ENCODE peak calls at places on chromosomes 1 and 21, in nine cellular contexts. F is GM12891, B is ovary, N is adrenal gland, Y is lower leg skin, V is IMR-90, U is endothelial cell of umbilical vein, A is tibial nerve, M is transverse colon. R is an unnamed sample.

GRCh38 chr1:103783944-103784377 is 34.3 kb downstream of the AMY1C start:
- DNase-seq in F (no peak), B (no peak), N (no peak), Y (no peak), V (no peak), U (no peak), A (no peak), M (no peak), R (no peak)

GRCh38 chr1:209601809-209602657 is 18.5 kb downstream of the CAMK1G start:
- DNase-seq in F (no peak), B (peak), N (peak), Y (no peak), V (peak), U (peak), A (no peak), M (peak), R (no peak)

GRCh38 chr1:13748610-13749505 is 48.9 kb downstream of the PRDM2 start:
- DNase-seq in F (peak), B (peak), N (peak), Y (peak), V (peak), U (peak), A (peak), M (peak), R (peak)

GRCh38 chr1:14438127-14438769 is 160.2 kb upstream of the KAZN start:
- DNase-seq in F (no peak), B (no peak), N (no peak), Y (no peak), V (no peak), U (no peak), A (no peak), M (no peak), R (no peak)

GRCh38 chr21:44507673-44508425 is 32.1 kb downstream of the KRTAP10-1 start:
- DNase-seq in F (no peak), B (no peak), N (no peak), Y (no peak), V (no peak), U (no peak), A (no peak), M (no peak), R (no peak)

GRCh38 chr1:171715813-171716251 is 26.0 kb downstream of the VAMP4 start:
- DNase-seq in F (no peak), B (no peak), N (no peak), Y (no peak), V (peak), U (peak), A (no peak), M (no peak), R (no peak)

GRCh38 chr1:167056529-167057296 is 33.5 kb downstream of the GPA33 start:
- DNase-seq in F (no peak), B (no peak), N (no peak), Y (no peak), V (no peak), U (no peak), A (no peak), M (no peak), R (no peak)

GRCh38 chr21:44958471-44959191 is 18.8 kb downstream of the SLX9 start:
- DNase-seq in F (no peak), B (peak), N (peak), Y (peak), V (peak), U (peak), A (peak), M (peak), R (peak)

GRCh38 chr1:115052454-115053083 is 22.9 kb downstream of the TSHB start:
- DNase-seq in F (peak), B (no peak), N (peak), Y (peak), V (peak), U (peak), A (no peak), M (peak), R (no peak)

GRCh38 chr1:21324368-21325137 is 34.3 kb upstream of the ECE1 start:
- DNase-seq in F (peak), B (peak), N (peak), Y (peak), V (peak), U (peak), A (peak), M (peak), R (peak)

GRCh38 chr1:220186752-220187151 is 85.5 kb downstream of the RAB3GAP2 start:
- DNase-seq in F (no peak), B (no peak), N (no peak), Y (no peak), V (no peak), U (no peak), A (no peak), M (no peak), R (no peak)

GRCh38 chr1:40878906-40879305 is 16.7 kb upstream of the CITED4 start:
- DNase-seq in F (no peak), B (no peak), N (no peak), Y (no peak), V (no peak), U (no peak), A (no peak), M (no peak), R (no peak)

GRCh38 chr1:40879487-40880175 is 17.5 kb upstream of the CITED4 start:
- DNase-seq in F (no peak), B (no peak), N (no peak), Y (no peak), V (no peak), U (no peak), A (no peak), M (no peak), R (no peak)

GRCh38 chr1:40876891-40877290 is 14.7 kb upstream of the CITED4 start:
- DNase-seq in F (no peak), B (no peak), N (no peak), Y (no peak), V (peak), U (no peak), A (no peak), M (no peak), R (no peak)

GRCh38 chr1:40876436-40876761 is 14.2 kb upstream of the CITED4 start:
- DNase-seq in F (no peak), B (no peak), N (no peak), Y (no peak), V (no peak), U (no peak), A (no peak), M (no peak), R (no peak)

DNA sequence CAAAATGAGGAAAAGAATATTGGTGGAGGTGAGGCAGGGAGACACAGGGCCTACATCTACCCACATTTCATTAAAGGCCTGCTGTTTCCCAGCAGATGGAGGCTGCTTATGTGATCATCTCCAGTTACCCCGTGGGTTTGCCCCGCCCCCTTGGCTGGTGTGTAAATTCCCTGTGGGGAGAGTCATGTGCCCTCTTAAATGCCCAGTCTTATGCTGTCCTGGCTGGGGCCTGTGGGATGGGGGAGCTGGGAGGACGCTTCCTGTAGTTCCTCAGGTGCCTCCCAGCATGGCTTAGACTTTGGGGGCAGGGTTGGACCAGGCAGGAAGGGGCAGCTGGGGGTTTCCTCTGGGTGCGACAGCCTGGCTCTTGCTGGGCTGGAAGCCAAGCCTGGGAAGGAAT is 15.5 kb upstream of the CITED4 start:
- DNase-seq in F (no peak), B (no peak), N (peak), Y (peak), V (peak), U (peak), A (peak), M (peak), R (peak)
- TF ChIP-seq POLR2A in F (no peak), B (no peak), N (no peak), Y (no peak), V (no peak), U (no peak), A (no peak), M (no peak), R (no peak)

GRCh38 chr1:155012052-155012546 is 9.5 kb downstream of the ZBTB7B start:
- DNase-seq in F (no peak), B (peak), N (peak), Y (peak), V (no peak), U (no peak), A (peak), M (peak), R (peak)
- TF ChIP-seq POLR2A in F (no peak), B (no peak), N (no peak), Y (no peak), V (no peak), U (no peak), A (peak), M (peak), R (no peak)

DNA sequence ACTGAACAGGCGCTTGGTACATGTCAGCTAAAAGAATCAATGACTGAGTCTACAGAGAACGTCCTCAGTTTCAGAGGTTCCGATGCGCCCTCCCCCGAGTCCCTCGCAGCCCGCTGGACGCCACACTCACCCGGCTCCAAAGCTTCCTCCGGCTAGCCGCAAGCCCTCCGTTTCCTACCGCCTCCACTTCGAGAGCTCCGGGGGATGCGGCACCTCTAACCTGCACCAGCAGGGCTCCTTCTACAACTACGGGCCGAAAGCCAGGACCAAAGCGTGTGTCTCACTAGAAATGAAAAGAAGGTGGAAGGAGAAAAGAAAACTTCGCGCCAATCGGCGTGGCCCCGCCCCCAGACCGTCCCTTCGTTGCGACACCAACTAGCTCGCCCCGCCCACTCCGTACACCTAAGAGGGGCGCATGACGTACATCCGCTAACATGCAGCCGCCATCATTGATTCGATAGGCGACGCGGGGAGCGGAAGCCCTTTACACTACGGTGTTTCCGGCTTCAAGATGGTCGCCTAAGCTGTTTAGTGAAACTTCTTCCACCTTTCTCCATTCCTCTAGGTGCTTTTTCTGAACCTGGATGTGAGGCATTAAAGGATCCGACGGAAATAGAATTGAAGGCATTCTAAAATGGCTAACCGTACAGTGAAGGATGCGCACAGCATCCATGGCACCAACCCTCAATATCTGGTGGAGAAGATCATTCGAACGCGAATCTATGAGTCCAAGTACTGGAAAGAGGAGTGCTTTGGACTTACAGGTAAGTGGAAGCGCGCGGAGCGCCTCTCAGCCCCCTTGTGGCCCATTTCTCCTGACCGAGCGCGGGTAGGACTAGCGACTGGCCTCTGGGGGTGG is at the start of the genes ORC1 and PRPF38A:
- DNase-seq in F (peak), B (peak), N (peak), Y (peak), V (peak), U (peak), A (peak), M (peak), R (peak)
- TF ChIP-seq POLR2A in F (peak), B (peak), N (peak), Y (peak), V (peak), U (peak), A (peak), M (peak), R (peak)

GRCh38 chr1:93447481-93448291 is at the start of gene FNBP1L:
- DNase-seq in F (peak), B (peak), N (peak), Y (peak), V (peak), U (peak), A (no peak), M (peak), R (peak)
- TF ChIP-seq POLR2A in F (no peak), B (peak), N (no peak), Y (no peak), V (no peak), U (peak), A (peak), M (peak), R (peak)

GRCh38 chr1:229624906-229625871 is 733 bp downstream of the TAF5L start:
- DNase-seq in F (peak), B (peak), N (peak), Y (peak), V (peak), U (peak), A (no peak), M (peak), R (peak)
- TF ChIP-seq POLR2A in F (no peak), B (no peak), N (no peak), Y (no peak), V (no peak), U (no peak), A (no peak), M (no peak), R (peak)

DNA sequence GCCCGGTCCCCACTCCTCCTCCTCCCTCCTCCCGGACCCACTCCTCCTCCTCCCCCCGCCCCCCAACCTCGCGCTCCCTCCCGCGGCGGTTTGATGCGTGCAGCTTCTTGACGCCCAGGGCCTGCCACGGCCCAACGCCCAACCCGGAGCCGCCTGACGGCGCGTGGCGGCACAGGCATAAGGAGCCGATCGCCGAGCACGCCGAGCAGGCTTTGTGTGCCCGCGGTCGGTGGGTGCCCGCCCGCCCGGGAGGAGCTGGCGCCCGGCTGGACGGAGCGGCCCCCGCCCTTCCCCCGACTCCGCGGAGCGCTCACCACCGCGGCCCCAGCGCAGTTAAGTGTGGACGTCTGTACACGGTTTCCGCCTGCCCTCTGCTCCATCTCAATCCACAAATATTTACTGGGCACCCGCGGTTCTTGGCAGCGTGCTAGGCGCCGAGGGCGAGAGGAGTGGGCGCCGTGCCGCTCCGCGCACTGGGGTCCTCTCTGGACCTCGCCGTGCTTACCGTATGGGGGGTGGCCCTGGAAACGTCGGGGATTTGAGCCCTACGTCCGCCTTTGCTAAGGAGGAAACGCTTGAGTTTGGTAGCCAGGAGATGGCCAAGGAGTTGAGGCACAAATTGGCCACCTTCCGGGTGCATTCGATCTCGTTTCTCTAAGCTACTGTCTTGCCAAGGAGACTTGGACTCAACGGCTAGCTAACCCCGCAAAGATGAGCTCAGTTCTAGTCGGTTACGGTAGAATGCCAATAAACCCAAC is 428 bp upstream of the HDGF start:
- DNase-seq in F (peak), B (peak), N (peak), Y (peak), V (peak), U (peak), A (peak), M (peak), R (peak)
- TF ChIP-seq POLR2A in F (no peak), B (no peak), N (no peak), Y (no peak), V (peak), U (peak), A (no peak), M (peak), R (peak)

DNA sequence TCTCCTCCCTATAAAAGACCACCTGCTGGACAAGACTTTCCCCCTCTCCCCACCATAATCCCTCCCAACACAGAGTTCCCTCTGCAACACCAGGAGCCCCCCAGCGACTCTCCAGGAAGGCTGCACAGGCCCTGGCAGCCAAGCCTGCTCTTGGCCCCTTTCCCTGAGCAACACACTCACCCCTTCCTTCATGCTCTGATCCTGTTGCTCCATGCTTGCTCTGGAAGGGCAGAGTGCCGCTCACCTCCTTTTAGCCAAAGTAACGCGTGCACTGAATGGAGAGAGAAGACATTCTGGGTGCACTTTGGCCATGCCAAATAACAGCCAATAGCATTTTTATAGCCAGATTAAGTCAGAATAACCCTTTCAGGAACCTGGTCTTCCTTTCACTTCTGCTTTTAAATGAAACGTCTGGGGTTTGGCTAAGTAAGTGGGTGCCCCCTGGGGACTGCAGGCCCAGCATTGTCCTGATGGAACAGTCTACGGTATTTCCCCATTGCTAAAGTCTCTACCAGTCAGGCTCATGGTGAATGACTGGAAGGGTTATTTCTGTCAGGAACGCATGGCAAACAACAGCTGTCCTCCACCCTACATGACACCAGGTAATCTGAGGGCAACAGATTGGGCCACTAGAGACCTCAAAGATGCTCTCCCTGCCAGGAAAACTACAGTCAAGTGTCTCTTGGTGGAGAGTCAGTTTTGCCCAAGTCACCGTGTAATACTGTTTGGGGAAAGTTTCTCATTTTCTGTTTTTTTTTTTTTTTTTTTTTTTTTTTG is at the start of gene SLC2A5:
- DNase-seq in F (peak), B (peak), N (no peak), Y (no peak), V (no peak), U (no peak), A (no peak), M (peak), R (no peak)
- TF ChIP-seq POLR2A in F (peak), B (no peak), N (no peak), Y (no peak), V (no peak), U (no peak), A (peak), M (peak), R (no peak)

GRCh38 chr1:38029081-38029681 is 16.6 kb downstream of the UTP11 start:
- DNase-seq in F (no peak), B (peak), N (peak), Y (no peak), V (no peak), U (no peak), A (no peak), M (no peak), R (peak)

GRCh38 chr1:38028671-38029070 is 16.1 kb downstream of the UTP11 start:
- DNase-seq in F (no peak), B (no peak), N (no peak), Y (no peak), V (no peak), U (no peak), A (no peak), M (no peak), R (no peak)

GRCh38 chr1:38030596-38031512 is 15.7 kb downstream of the POU3F1 start:
- DNase-seq in F (no peak), B (peak), N (peak), Y (no peak), V (no peak), U (no peak), A (peak), M (no peak), R (no peak)

GRCh38 chr1:38031513-38031866 is 15.1 kb downstream of the POU3F1 start:
- DNase-seq in F (no peak), B (no peak), N (no peak), Y (no peak), V (no peak), U (no peak), A (no peak), M (no peak), R (no peak)

GRCh38 chr1:38029725-38030511 is 16.7 kb downstream of the POU3F1 start:
- DNase-seq in F (no peak), B (peak), N (peak), Y (no peak), V (peak), U (peak), A (no peak), M (peak), R (peak)
- TF ChIP-seq POLR2A in F (no peak), B (no peak), N (no peak), Y (no peak), V (no peak), U (no peak), A (no peak), M (no peak), R (peak)

GRCh38 chr21:37219766-37220432 is 47.2 kb downstream of the VPS26C start:
- DNase-seq in F (no peak), B (no peak), N (peak), Y (no peak), V (no peak), U (no peak), A (no peak), M (no peak), R (no peak)

GRCh38 chr21:37223804-37224345 is 43.3 kb downstream of the VPS26C start:
- DNase-seq in F (no peak), B (no peak), N (peak), Y (no peak), V (no peak), U (no peak), A (no peak), M (no peak), R (no peak)

GRCh38 chr21:37224861-37225260 is 42.3 kb downstream of the VPS26C start:
- DNase-seq in F (no peak), B (no peak), N (peak), Y (no peak), V (no peak), U (no peak), A (no peak), M (no peak), R (no peak)

GRCh38 chr21:37220433-37220980 is 46.6 kb downstream of the VPS26C start:
- DNase-seq in F (no peak), B (peak), N (no peak), Y (no peak), V (peak), U (peak), A (no peak), M (peak), R (peak)

GRCh38 chr21:37220981-37221664 is 46.0 kb downstream of the VPS26C start:
- DNase-seq in F (peak), B (peak), N (peak), Y (peak), V (peak), U (peak), A (peak), M (peak), R (peak)
- TF ChIP-seq POLR2A in F (peak), B (peak), N (peak), Y (no peak), V (peak), U (no peak), A (peak), M (peak), R (peak)